ENCODE peak calls at places on chromosomes 11 and 22, in seven cellular contexts. One of them, this sample, is unnamed.

GRCh38 chr11:65043881-65044501 is 3.0 kb downstream of the SAC3D1 start:
- DNase-seq in NCI-H1930: no peak
- DNase-seq in substantia nigra: no peak
- DNase-seq in NCI-H2029: no peak
- DNase-seq in brain microvascular endothelial cell: no peak
- DNase-seq in ACHN: no peak
- DNase-seq in AG04449: no peak
- DNase-seq in this sample: no peak

GRCh38 chr11:44083433-44083832 is 12.0 kb upstream of the EXT2 start:
- DNase-seq in brain microvascular endothelial cell: no peak
- DNase-seq in ACHN: no peak
- DNase-seq in NCI-H1930: no peak
- DNase-seq in NCI-H2029: no peak
- DNase-seq in AG04449: no peak
- DNase-seq in substantia nigra: no peak
- DNase-seq in this sample: no peak

GRCh38 chr22:20583471-20583922 is 76.1 kb downstream of the MED15 start:
- DNase-seq in NCI-H1930: no peak
- DNase-seq in ACHN: peak; percentile 14
- DNase-seq in substantia nigra: no peak
- DNase-seq in NCI-H2029: no peak
- DNase-seq in AG04449: no peak
- DNase-seq in brain microvascular endothelial cell: no peak
- DNase-seq in this sample: no peak

GRCh38 chr22:20552450-20552894 is 45.1 kb downstream of the MED15 start:
- DNase-seq in brain microvascular endothelial cell: peak; percentile 40
- DNase-seq in NCI-H2029: no peak
- DNase-seq in AG04449: no peak
- DNase-seq in NCI-H1930: no peak
- DNase-seq in ACHN: peak; percentile 13
- DNase-seq in substantia nigra: no peak
- DNase-seq in this sample: peak; percentile 82

GRCh38 chr11:103528596-103528995 is 419.4 kb downstream of the DYNC2H1 start:
- DNase-seq in NCI-H2029: no peak
- DNase-seq in AG04449: no peak
- DNase-seq in ACHN: no peak
- DNase-seq in brain microvascular endothelial cell: no peak
- DNase-seq in substantia nigra: no peak
- DNase-seq in NCI-H1930: no peak
- DNase-seq in this sample: no peak

GRCh38 chr11:134386945-134387344 is 25.1 kb downstream of the B3GAT1 start:
- DNase-seq in brain microvascular endothelial cell: no peak
- DNase-seq in substantia nigra: no peak
- DNase-seq in AG04449: no peak
- DNase-seq in NCI-H2029: no peak
- DNase-seq in ACHN: no peak
- DNase-seq in NCI-H1930: no peak
- DNase-seq in this sample: no peak

GRCh38 chr11:102914238-102915043 is 39.7 kb upstream of the MMP12 start:
- DNase-seq in ACHN: peak; percentile 47
- DNase-seq in NCI-H1930: peak; percentile 10
- DNase-seq in brain microvascular endothelial cell: peak; percentile 33
- DNase-seq in AG04449: no peak
- DNase-seq in substantia nigra: no peak
- DNase-seq in NCI-H2029: no peak
- DNase-seq in this sample: no peak

GRCh38 chr11:16981651-16982194 is 32.5 kb downstream of the PLEKHA7 start:
- DNase-seq in ACHN: no peak
- DNase-seq in substantia nigra: peak; percentile 62
- DNase-seq in NCI-H1930: no peak
- DNase-seq in AG04449: no peak
- DNase-seq in brain microvascular endothelial cell: peak; percentile 41
- DNase-seq in NCI-H2029: peak; percentile 69
- DNase-seq in this sample: no peak

GRCh38 chr11:43269229-43269928 is 42.4 kb upstream of the API5 start:
- DNase-seq in NCI-H1930: no peak
- DNase-seq in AG04449: no peak
- DNase-seq in substantia nigra: no peak
- DNase-seq in brain microvascular endothelial cell: no peak
- DNase-seq in NCI-H2029: no peak
- DNase-seq in ACHN: no peak
- DNase-seq in this sample: no peak

GRCh38 chr11:107293677-107294344 is 163.8 kb downstream of the CWF19L2 start:
- DNase-seq in brain microvascular endothelial cell: peak; percentile 5
- DNase-seq in NCI-H1930: no peak
- DNase-seq in NCI-H2029: no peak
- DNase-seq in AG04449: no peak
- DNase-seq in ACHN: no peak
- DNase-seq in substantia nigra: no peak
- DNase-seq in this sample: no peak

GRCh38 chr11:3174387-3174786 is 9.3 kb upstream of the OSBPL5 start:
- DNase-seq in ACHN: no peak
- DNase-seq in substantia nigra: no peak
- DNase-seq in NCI-H1930: no peak
- DNase-seq in AG04449: no peak
- DNase-seq in brain microvascular endothelial cell: no peak
- DNase-seq in NCI-H2029: no peak
- DNase-seq in this sample: no peak

GRCh38 chr11:134155946-134156865 is 67.6 kb downstream of the NCAPD3 start:
- DNase-seq in NCI-H2029: no peak
- DNase-seq in NCI-H1930: no peak
- DNase-seq in brain microvascular endothelial cell: no peak
- DNase-seq in AG04449: no peak
- DNase-seq in substantia nigra: no peak
- DNase-seq in ACHN: no peak
- DNase-seq in this sample: no peak

GRCh38 chr11:117295438-117296137 is 4.4 kb downstream of the BACE1-AS start:
- DNase-seq in AG04449: no peak
- DNase-seq in ACHN: no peak
- DNase-seq in brain microvascular endothelial cell: no peak
- DNase-seq in substantia nigra: peak; percentile 53
- DNase-seq in NCI-H1930: no peak
- DNase-seq in NCI-H2029: no peak
- DNase-seq in this sample: no peak

GRCh38 chr11:61362542-61362875 is 335 bp downstream of the TMEM138 start:
- DNase-seq in ACHN: peak; percentile 55
- DNase-seq in substantia nigra: no peak
- DNase-seq in NCI-H1930: no peak
- DNase-seq in AG04449: no peak
- DNase-seq in brain microvascular endothelial cell: peak; percentile 53
- DNase-seq in NCI-H2029: peak; percentile 54
- DNase-seq in this sample: no peak

GRCh38 chr11:117492578-117493251 is 165.1 kb downstream of the CEP164 start:
- DNase-seq in ACHN: no peak
- DNase-seq in NCI-H2029: no peak
- DNase-seq in AG04449: no peak
- DNase-seq in NCI-H1930: no peak
- DNase-seq in substantia nigra: no peak
- DNase-seq in brain microvascular endothelial cell: no peak
- DNase-seq in this sample: no peak

This sample was measured in uterus.